ENCODE peak calls at places on chromosomes 5 and 9, in seven cellular contexts. O is ovary, H is MCF 10A, M is dorsolateral prefrontal cortex, F is germinal center, Z is HuH-7, W is left kidney. X is an unnamed sample.
A peak's percentile ranks its signal among the peaks of the same experiment; 100 is the strongest.

GRCh38 chr9:111348821-111349271 is 18.8 kb upstream of the OR2K2 start:
- DNase-seq in O (no peak), H (no peak), M (no peak), F (no peak), Z (peak; percentile 36), W (peak; percentile 9), X (no peak)

GRCh38 chr5:32436553-32437262 is 7.8 kb downstream of the ZFR start:
- DNase-seq in O (no peak), H (peak; percentile 14), M (no peak), F (no peak), Z (no peak), W (no peak), X (no peak)

GRCh38 chr5:147098233-147098790 is 136.5 kb upstream of the STK32A start:
- DNase-seq in O (no peak), H (peak; percentile 69), M (no peak), F (peak; percentile 5), Z (peak; percentile 22), W (peak; percentile 66), X (peak; percentile 80)

GRCh38 chr5:1065891-1066650 is 45.8 kb downstream of the SLC12A7 start:
- DNase-seq in O (no peak), H (no peak), M (no peak), F (no peak), Z (no peak), W (no peak), X (no peak)

GRCh38 chr5:176806137-176806536 is 4.2 kb upstream of the UNC5A start:
- DNase-seq in O (no peak), H (no peak), M (no peak), F (no peak), Z (no peak), W (peak; percentile 79), X (peak; percentile 55)

GRCh38 chr9:68914751-68915150 is 99.2 kb downstream of the PRKACG start:
- DNase-seq in O (no peak), H (no peak), M (no peak), F (no peak), Z (no peak), W (no peak), X (peak; percentile 39)

GRCh38 chr9:7402704-7403389 is 396.7 kb downstream of the DMAC1 start:
- DNase-seq in O (no peak), H (no peak), M (no peak), F (no peak), Z (no peak), W (peak; percentile 81), X (peak; percentile 81)

GRCh38 chr9:112378441-112379176 is 1.3 kb upstream of the HSDL2 start:
- DNase-seq in O (peak; percentile 43), H (peak; percentile 21), M (peak; percentile 5), F (no peak), Z (no peak), W (no peak), X (peak; percentile 9)

GRCh38 chr9:84659273-84659672 is 10.3 kb upstream of the NTRK2 start:
- DNase-seq in O (no peak), H (no peak), M (no peak), F (no peak), Z (no peak), W (no peak), X (no peak)

GRCh38 chr5:158060216-158060615 is 201.3 kb upstream of the CLINT1 start:
- DNase-seq in O (no peak), H (peak; percentile 39), M (no peak), F (no peak), Z (no peak), W (no peak), X (no peak)

GRCh38 chr5:4659836-4660235 is 480.3 kb upstream of the ADAMTS16 start:
- DNase-seq in O (no peak), H (no peak), M (no peak), F (no peak), Z (no peak), W (no peak), X (no peak)

GRCh38 chr9:127014210-127014609 is 99.6 kb downstream of the RALGPS1 start:
- DNase-seq in O (no peak), H (no peak), M (no peak), F (no peak), Z (no peak), W (no peak), X (no peak)

X was measured in myocyte.